ENCODE peak calls at places on chromosomes 11 and 22, in seven cellular contexts. C, M, W, O, Z, T and D are unnamed samples.

GRCh38 chr22:38518620-38519019 is 12.5 kb upstream of the DDX17 start:
- DNase-seq in C (no peak), M (no peak), W (no peak), O (no peak), Z (no peak), T (no peak), D (no peak)

GRCh38 chr22:17915676-17916075 is 108.7 kb downstream of the MICAL3 start:
- DNase-seq in C (no peak), M (no peak), W (no peak), O (no peak), Z (no peak), T (no peak), D (no peak)

GRCh38 chr22:27436591-27436990 is 365.0 kb downstream of the MN1 start:
- DNase-seq in C (no peak), M (no peak), W (no peak), O (no peak), Z (no peak), T (no peak), D (no peak)

GRCh38 chr11:18063131-18063530 is 17.1 kb upstream of the TPH1 start:
- DNase-seq in C (no peak), M (no peak), W (no peak), O (peak; percentile 94), Z (no peak), T (no peak), D (no peak)

GRCh38 chr11:521179-521688 is 14.1 kb downstream of the HRAS start:
- DNase-seq in C (no peak), M (no peak), W (no peak), O (no peak), Z (no peak), T (no peak), D (no peak)

GRCh38 chr11:2534957-2535672 is 90.3 kb downstream of the KCNQ1 start:
- DNase-seq in C (no peak), M (no peak), W (no peak), O (no peak), Z (no peak), T (no peak), D (no peak)

GRCh38 chr11:134561348-134561720 is 149.3 kb upstream of the B3GAT1 start:
- DNase-seq in C (no peak), M (no peak), W (no peak), O (no peak), Z (no peak), T (no peak), D (no peak)

GRCh38 chr11:10305262-10305963 is 540 bp downstream of the ADM start:
- DNase-seq in C (no peak), M (no peak), W (no peak), O (no peak), Z (no peak), T (no peak), D (no peak)

GRCh38 chr11:69787906-69788305 is 12.8 kb upstream of the FGF4 start:
- DNase-seq in C (no peak), M (no peak), W (no peak), O (no peak), Z (no peak), T (no peak), D (no peak)

GRCh38 chr11:129590753-129591475 is 215.3 kb downstream of the BARX2 start:
- DNase-seq in C (no peak), M (no peak), W (no peak), O (no peak), Z (no peak), T (no peak), D (no peak)

GRCh38 chr22:39448205-39449054 is 8.4 kb upstream of the MGAT3 start:
- DNase-seq in C (no peak), M (no peak), W (no peak), O (no peak), Z (no peak), T (no peak), D (no peak)

GRCh38 chr22:41543854-41544670 is at the start of gene POLR3H:
- DNase-seq in C (peak; percentile 94), M (peak; percentile 98), W (peak; percentile 90), O (peak; percentile 97), Z (peak; percentile 93), T (peak; percentile 97), D (peak; percentile 94)

GRCh38 chr11:35567737-35568465 is 42.5 kb upstream of the PAMR1 start:
- DNase-seq in C (no peak), M (no peak), W (no peak), O (peak; percentile 65), Z (no peak), T (no peak), D (peak; percentile 78)

GRCh38 chr22:44683881-44684280 is 18.1 kb upstream of the PRR5 start:
- DNase-seq in C (no peak), M (no peak), W (no peak), O (no peak), Z (no peak), T (no peak), D (no peak)

GRCh38 chr22:50526849-50527801 is 1.7 kb upstream of the SCO2 start:
- DNase-seq in C (no peak), M (peak; percentile 71), W (no peak), O (no peak), Z (no peak), T (no peak), D (no peak)

GRCh38 chr22:29344137-29344536 is 28.6 kb upstream of the RASL10A start:
- DNase-seq in C (no peak), M (peak; percentile 62), W (no peak), O (peak; percentile 89), Z (no peak), T (peak; percentile 98), D (peak; percentile 42)

GRCh38 chr11:22263613-22264012 is 70.7 kb downstream of the ANO5 start:
- DNase-seq in C (no peak), M (no peak), W (no peak), O (no peak), Z (no peak), T (no peak), D (no peak)

GRCh38 chr11:113131036-113131775 is 170.0 kb downstream of the NCAM1 start:
- DNase-seq in C (no peak), M (no peak), W (no peak), O (no peak), Z (no peak), T (no peak), D (no peak)

GRCh38 chr11:2110521-2110920 is 28.7 kb downstream of the IGF2 start:
- DNase-seq in C (no peak), M (no peak), W (no peak), O (no peak), Z (no peak), T (no peak), D (no peak)

GRCh38 chr11:123231777-123232176 is 36.7 kb upstream of the CLMP start:
- DNase-seq in C (no peak), M (no peak), W (no peak), O (no peak), Z (no peak), T (no peak), D (no peak)